ENCODE peak calls at places on chromosomes 1 and 21, in four cellular contexts. One of them, this sample, is unnamed.

GRCh38 chr1:44270666-44271628 is 57.7 kb downstream of the DMAP1 start:
- DNase-seq in K562: no peak
- DNase-seq in tibial artery: no peak
- DNase-seq in CD8-positive, alpha-beta T cell: no peak
- DNase-seq in this sample: no peak

GRCh38 chr1:193799948-193800690 is 613.7 kb upstream of the B3GALT2 start:
- DNase-seq in K562: no peak
- DNase-seq in tibial artery: no peak
- DNase-seq in CD8-positive, alpha-beta T cell: no peak
- DNase-seq in this sample: no peak

GRCh38 chr1:236103646-236104218 is 38.6 kb upstream of the GPR137B start:
- DNase-seq in K562: peak
- DNase-seq in tibial artery: peak
- DNase-seq in CD8-positive, alpha-beta T cell: peak
- DNase-seq in this sample: peak

GRCh38 chr1:219066631-219067349 is 106.9 kb upstream of the LYPLAL1 start:
- DNase-seq in K562: no peak
- DNase-seq in tibial artery: no peak
- DNase-seq in CD8-positive, alpha-beta T cell: no peak
- DNase-seq in this sample: no peak

GRCh38 chr1:54273092-54273836 is 73.3 kb downstream of the MRPL37 start:
- DNase-seq in K562: peak
- DNase-seq in tibial artery: peak
- DNase-seq in CD8-positive, alpha-beta T cell: no peak
- DNase-seq in this sample: peak

GRCh38 chr1:156242738-156243137 is 754 bp downstream of the BGLAP start:
- DNase-seq in K562: no peak
- DNase-seq in tibial artery: no peak
- DNase-seq in CD8-positive, alpha-beta T cell: no peak
- DNase-seq in this sample: no peak

GRCh38 chr1:192575499-192576189 is at the start of gene RGS1:
- DNase-seq in K562: no peak
- DNase-seq in tibial artery: peak
- DNase-seq in CD8-positive, alpha-beta T cell: peak
- DNase-seq in this sample: no peak

GRCh38 chr1:220170836-220171526 is 77.0 kb downstream of the IARS2 start:
- DNase-seq in K562: no peak
- DNase-seq in tibial artery: no peak
- DNase-seq in CD8-positive, alpha-beta T cell: no peak
- DNase-seq in this sample: no peak

GRCh38 chr1:62951441-62951840 is 167.5 kb downstream of the ATG4C start:
- DNase-seq in K562: no peak
- DNase-seq in tibial artery: no peak
- DNase-seq in CD8-positive, alpha-beta T cell: no peak
- DNase-seq in this sample: no peak

GRCh38 chr21:44956356-44957046 is 16.7 kb downstream of the SLX9 start:
- DNase-seq in K562: no peak
- DNase-seq in tibial artery: no peak
- DNase-seq in CD8-positive, alpha-beta T cell: no peak
- DNase-seq in this sample: no peak

GRCh38 chr21:42839271-42840231 is 39.8 kb downstream of the WDR4 start:
- DNase-seq in K562: peak
- DNase-seq in tibial artery: no peak
- DNase-seq in CD8-positive, alpha-beta T cell: no peak
- DNase-seq in this sample: peak

GRCh38 chr1:20141001-20141400 is 1.9 kb downstream of the PLA2G2F start:
- DNase-seq in K562: no peak
- DNase-seq in tibial artery: no peak
- DNase-seq in CD8-positive, alpha-beta T cell: no peak
- DNase-seq in this sample: no peak

GRCh38 chr1:1596493-1597274 is 3.3 kb downstream of the FNDC10 start:
- DNase-seq in K562: no peak
- DNase-seq in tibial artery: no peak
- DNase-seq in CD8-positive, alpha-beta T cell: no peak
- DNase-seq in this sample: no peak

GRCh38 chr21:37435120-37435519 is 68.5 kb downstream of the DYRK1A start:
- DNase-seq in K562: peak
- DNase-seq in tibial artery: peak
- DNase-seq in CD8-positive, alpha-beta T cell: peak
- DNase-seq in this sample: no peak

GRCh38 chr1:235011064-235011598 is 117.5 kb downstream of the TOMM20 start:
- DNase-seq in K562: no peak
- DNase-seq in tibial artery: no peak
- DNase-seq in CD8-positive, alpha-beta T cell: no peak
- DNase-seq in this sample: no peak

GRCh38 chr1:48227165-48228013 is 4.9 kb downstream of the SLC5A9 start:
- DNase-seq in K562: no peak
- DNase-seq in tibial artery: no peak
- DNase-seq in CD8-positive, alpha-beta T cell: no peak
- DNase-seq in this sample: no peak

GRCh38 chr1:207745285-207745684 is 6.6 kb upstream of the CD46 start:
- DNase-seq in K562: no peak
- DNase-seq in tibial artery: no peak
- DNase-seq in CD8-positive, alpha-beta T cell: no peak
- DNase-seq in this sample: no peak

GRCh38 chr1:209208648-209209047 is 374.9 kb upstream of the CAMK1G start:
- DNase-seq in K562: no peak
- DNase-seq in tibial artery: no peak
- DNase-seq in CD8-positive, alpha-beta T cell: no peak
- DNase-seq in this sample: no peak

GRCh38 chr1:153543738-153544135 is 1.9 kb downstream of the S100A4 start:
- DNase-seq in K562: no peak
- DNase-seq in tibial artery: peak
- DNase-seq in CD8-positive, alpha-beta T cell: no peak
- DNase-seq in this sample: no peak

GRCh38 chr1:19010503-19010902 is 54.0 kb upstream of the IFFO2 start:
- DNase-seq in K562: no peak
- DNase-seq in tibial artery: no peak
- DNase-seq in CD8-positive, alpha-beta T cell: no peak
- DNase-seq in this sample: no peak

GRCh38 chr1:51515312-51515960 is 3.6 kb downstream of the EPS15 start:
- DNase-seq in K562: no peak
- DNase-seq in tibial artery: no peak
- DNase-seq in CD8-positive, alpha-beta T cell: no peak
- DNase-seq in this sample: no peak

GRCh38 chr1:168057921-168058320 is 78.8 kb downstream of the GPR161 start:
- DNase-seq in K562: no peak
- DNase-seq in tibial artery: no peak
- DNase-seq in CD8-positive, alpha-beta T cell: no peak
- DNase-seq in this sample: no peak

GRCh38 chr1:18134324-18135046 is 26.9 kb downstream of the IGSF21 start:
- DNase-seq in K562: no peak
- DNase-seq in tibial artery: no peak
- DNase-seq in CD8-positive, alpha-beta T cell: no peak
- DNase-seq in this sample: no peak

GRCh38 chr1:66311628-66312027 is 222.3 kb upstream of the SGIP1 start:
- DNase-seq in K562: no peak
- DNase-seq in tibial artery: no peak
- DNase-seq in CD8-positive, alpha-beta T cell: no peak
- DNase-seq in this sample: no peak

GRCh38 chr21:41009398-41010177 is 158.4 kb upstream of the BACE2 start:
- DNase-seq in K562: no peak
- DNase-seq in tibial artery: no peak
- DNase-seq in CD8-positive, alpha-beta T cell: no peak
- DNase-seq in this sample: no peak

GRCh38 chr1:168751195-168751650 is 22.2 kb upstream of the DPT start:
- DNase-seq in K562: no peak
- DNase-seq in tibial artery: no peak
- DNase-seq in CD8-positive, alpha-beta T cell: no peak
- DNase-seq in this sample: no peak

GRCh38 chr21:34926784-34927548 is 122.1 kb downstream of the RUNX1 start:
- DNase-seq in K562: no peak
- DNase-seq in tibial artery: peak
- DNase-seq in CD8-positive, alpha-beta T cell: no peak
- DNase-seq in this sample: no peak

GRCh38 chr1:148263906-148264255 is 111.8 kb upstream of the NBPF11 start:
- DNase-seq in K562: no peak
- DNase-seq in tibial artery: no peak
- DNase-seq in CD8-positive, alpha-beta T cell: peak
- DNase-seq in this sample: no peak

GRCh38 chr1:23470282-23471070 is 13.5 kb downstream of the ASAP3 start:
- DNase-seq in K562: no peak
- DNase-seq in tibial artery: peak
- DNase-seq in CD8-positive, alpha-beta T cell: no peak
- DNase-seq in this sample: no peak

GRCh38 chr21:28421716-28422480 is 570.8 kb downstream of the LTN1 start:
- DNase-seq in K562: no peak
- DNase-seq in tibial artery: peak
- DNase-seq in CD8-positive, alpha-beta T cell: no peak
- DNase-seq in this sample: no peak

GRCh38 chr21:28419110-28419509 is 573.6 kb downstream of the LTN1 start:
- DNase-seq in K562: no peak
- DNase-seq in tibial artery: no peak
- DNase-seq in CD8-positive, alpha-beta T cell: no peak
- DNase-seq in this sample: no peak

GRCh38 chr21:28423521-28423920 is 569.2 kb downstream of the LTN1 start:
- DNase-seq in K562: no peak
- DNase-seq in tibial artery: no peak
- DNase-seq in CD8-positive, alpha-beta T cell: no peak
- DNase-seq in this sample: no peak

GRCh38 chr21:28419811-28420210 is 572.9 kb downstream of the LTN1 start:
- DNase-seq in K562: no peak
- DNase-seq in tibial artery: no peak
- DNase-seq in CD8-positive, alpha-beta T cell: no peak
- DNase-seq in this sample: no peak
- TF ChIP-seq CTCF in K562: no peak
- TF ChIP-seq CTCF in tibial artery: no peak
- TF ChIP-seq CTCF in CD8-positive, alpha-beta T cell: no peak
- TF ChIP-seq CTCF in this sample: no peak

DNA sequence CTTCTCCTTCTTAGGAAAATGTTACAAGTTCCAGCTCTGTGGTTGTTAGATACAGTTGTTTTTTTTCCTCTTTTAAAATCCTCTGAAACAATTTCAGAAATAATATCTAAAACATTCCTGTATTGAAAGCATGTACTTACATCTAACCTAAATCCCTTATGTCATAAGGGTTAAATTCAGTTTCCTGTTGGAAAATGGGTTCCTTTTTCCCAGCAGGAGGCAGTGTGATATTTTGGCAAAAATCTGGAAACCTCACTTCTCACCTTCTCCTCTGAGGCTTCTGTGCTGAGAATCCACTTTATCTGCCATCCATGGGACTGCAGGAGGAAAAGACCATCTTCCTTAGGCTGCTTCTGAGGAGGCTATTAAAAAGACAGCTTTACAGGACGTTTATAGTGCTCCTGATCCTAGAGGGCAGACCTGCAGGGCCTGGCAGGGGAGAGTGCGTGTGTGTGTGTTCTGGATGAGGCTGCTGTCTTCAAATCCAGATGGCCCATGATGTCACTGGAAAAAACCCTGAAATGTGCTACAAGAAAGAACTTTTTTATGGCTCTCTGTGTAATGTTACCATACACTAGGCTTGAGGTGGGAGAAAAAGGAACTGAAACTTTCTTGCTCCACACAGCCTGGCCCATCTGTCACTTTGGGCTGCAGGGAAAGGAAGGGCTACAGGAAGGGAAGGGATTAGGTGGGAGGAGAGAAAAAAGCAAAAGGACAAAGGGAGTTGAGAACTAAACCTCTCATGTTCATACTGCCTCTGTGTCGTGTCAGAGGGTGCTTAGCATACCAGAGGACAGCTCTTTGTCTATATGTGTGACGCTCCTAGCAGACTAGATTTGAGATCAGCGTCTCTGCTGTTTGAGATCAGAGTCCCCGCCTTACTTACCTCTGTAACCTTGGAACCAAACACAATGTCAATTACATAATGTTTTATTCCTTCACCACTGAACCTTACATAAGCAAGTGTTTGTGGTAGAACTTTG is 379.2 kb upstream of the SPAG17 start:
- DNase-seq in K562: no peak
- DNase-seq in tibial artery: no peak
- DNase-seq in CD8-positive, alpha-beta T cell: no peak
- DNase-seq in this sample: no peak
- TF ChIP-seq CTCF in K562: no peak
- TF ChIP-seq CTCF in tibial artery: no peak
- TF ChIP-seq CTCF in CD8-positive, alpha-beta T cell: no peak
- TF ChIP-seq CTCF in this sample: no peak

DNA sequence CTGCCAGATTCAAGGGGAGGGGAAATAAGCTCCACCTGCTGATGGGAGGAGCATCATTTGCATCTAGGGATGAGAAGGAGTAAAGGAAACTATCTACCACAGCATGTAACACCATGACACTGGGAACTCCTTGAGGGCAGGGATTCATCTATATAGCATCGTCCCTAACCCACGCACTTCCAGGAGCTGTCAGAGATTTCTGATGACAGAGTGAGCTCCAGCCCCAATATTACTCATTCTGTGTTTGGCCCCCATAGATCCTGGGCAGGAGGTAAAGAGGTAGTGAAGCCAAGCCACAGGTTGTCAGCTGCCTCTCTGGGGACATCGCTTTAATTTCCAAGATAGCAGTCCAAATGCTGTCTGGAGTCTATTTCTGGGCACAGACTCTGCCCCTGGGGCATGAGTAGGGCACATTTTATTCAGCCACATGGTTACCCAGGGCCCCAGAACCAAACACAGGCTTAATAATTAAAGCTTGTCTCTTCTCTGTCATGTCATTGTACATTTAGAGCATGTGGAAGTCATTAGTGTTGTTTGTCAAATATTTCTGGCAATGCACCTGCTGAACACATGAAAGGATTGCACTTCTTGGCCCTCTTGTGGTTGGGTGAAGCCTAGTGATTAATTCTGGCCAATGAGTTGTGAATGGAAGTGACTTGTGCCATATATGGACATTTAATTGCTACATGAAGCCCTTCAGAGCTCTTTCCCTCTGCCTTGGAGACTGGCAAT is 105.9 kb upstream of the POU3F1 start:
- DNase-seq in K562: no peak
- DNase-seq in tibial artery: no peak
- DNase-seq in CD8-positive, alpha-beta T cell: no peak
- DNase-seq in this sample: no peak
- TF ChIP-seq CTCF in K562: no peak
- TF ChIP-seq CTCF in tibial artery: no peak
- TF ChIP-seq CTCF in CD8-positive, alpha-beta T cell: no peak
- TF ChIP-seq CTCF in this sample: no peak

GRCh38 chr1:99707535-99708142 is 58.8 kb downstream of the FRRS1 start:
- DNase-seq in K562: peak
- DNase-seq in tibial artery: peak
- DNase-seq in CD8-positive, alpha-beta T cell: peak
- DNase-seq in this sample: peak
- TF ChIP-seq CTCF in K562: peak
- TF ChIP-seq CTCF in tibial artery: peak
- TF ChIP-seq CTCF in CD8-positive, alpha-beta T cell: peak
- TF ChIP-seq CTCF in this sample: peak